ENCODE peak calls at places on chromosomes 5 and 9, in four cellular contexts. U is K562, K is GM12878, V is HepG2. P is an unnamed sample.

GRCh38 chr5:95907740-95908706 is 53.6 kb downstream of the ELL2 start:
- DNase-seq in U (no peak), K (no peak), V (no peak), P (no peak)

GRCh38 chr9:37529111-37529510 is 43.4 kb downstream of the POLR1E start:
- DNase-seq in U (no peak), K (peak; percentile 40), V (no peak), P (no peak)

GRCh38 chr5:125326114-125326513 is 579.7 kb upstream of the ZNF608 start:
- DNase-seq in U (no peak), K (no peak), V (no peak), P (peak; percentile 47)

GRCh38 chr5:173328896-173329369 is 719 bp upstream of the STC2 start:
- DNase-seq in U (no peak), K (no peak), V (peak; percentile 64), P (no peak)

GRCh38 chr5:75324791-75325190 is 12.2 kb upstream of the HMGCR start:
- DNase-seq in U (no peak), K (no peak), V (no peak), P (no peak)

GRCh38 chr5:76544268-76544926 is 78.8 kb downstream of the F2RL2 start:
- DNase-seq in U (peak; percentile 40), K (peak; percentile 25), V (peak; percentile 70), P (peak; percentile 69)

GRCh38 chr9:35112257-35113020 is 3.2 kb downstream of the ATOSB start:
- DNase-seq in U (no peak), K (no peak), V (no peak), P (no peak)

GRCh38 chr5:111063709-111064322 is 7.7 kb upstream of the TSLP start:
- DNase-seq in U (no peak), K (no peak), V (peak; percentile 31), P (peak; percentile 31)

GRCh38 chr9:136117291-136118060 is 1.2 kb downstream of the TMEM250 start:
- DNase-seq in U (no peak), K (no peak), V (peak; percentile 61), P (peak; percentile 59)

GRCh38 chr5:131167615-131168014 is 2.6 kb upstream of the HINT1 start:
- DNase-seq in U (no peak), K (no peak), V (no peak), P (no peak)

GRCh38 chr5:116861097-116861496 is 286.5 kb upstream of the SEMA6A start:
- DNase-seq in U (no peak), K (no peak), V (no peak), P (no peak)

GRCh38 chr5:138212828-138213160 is 329 bp downstream of the CDC23 start:
- DNase-seq in U (peak; percentile 46), K (no peak), V (no peak), P (no peak)

GRCh38 chr5:153952893-153953292 is 85.8 kb downstream of the FAM114A2 start:
- DNase-seq in U (no peak), K (no peak), V (no peak), P (no peak)

GRCh38 chr9:36865731-36866635 is 168.1 kb downstream of the PAX5 start:
- DNase-seq in U (no peak), K (no peak), V (no peak), P (no peak)

GRCh38 chr5:107512029-107512428 is 158.7 kb downstream of the EFNA5 start:
- DNase-seq in U (no peak), K (no peak), V (no peak), P (no peak)

GRCh38 chr9:22447607-22448305 is 1.1 kb downstream of the DMRTA1 start:
- DNase-seq in U (no peak), K (no peak), V (no peak), P (no peak)

GRCh38 chr9:1231998-1232919 is 182.1 kb downstream of the DMRT2 start:
- DNase-seq in U (no peak), K (no peak), V (peak; percentile 84), P (no peak)

GRCh38 chr5:137900925-137901817 is 11.9 kb downstream of the PKD2L2 start:
- DNase-seq in U (no peak), K (no peak), V (peak; percentile 80), P (no peak)

GRCh38 chr5:74424162-74424868 is 216.2 kb downstream of the ENC1 start:
- DNase-seq in U (no peak), K (no peak), V (peak; percentile 75), P (no peak)

GRCh38 chr5:68440666-68441065 is 225.1 kb downstream of the PIK3R1 start:
- DNase-seq in U (no peak), K (no peak), V (no peak), P (no peak)

GRCh38 chr5:90873033-90873517 is 314.5 kb downstream of the ADGRV1 start:
- DNase-seq in U (no peak), K (no peak), V (no peak), P (no peak)

GRCh38 chr9:82418334-82418733 is 429.8 kb downstream of the SPATA31D1 start:
- DNase-seq in U (no peak), K (no peak), V (no peak), P (no peak)

GRCh38 chr5:32865475-32865874 is 154.4 kb downstream of the NPR3 start:
- DNase-seq in U (no peak), K (no peak), V (no peak), P (no peak)

GRCh38 chr5:129963359-129963758 is 59.1 kb downstream of the CHSY3 start:
- DNase-seq in U (no peak), K (no peak), V (no peak), P (no peak)

GRCh38 chr9:82168585-82168984 is 180.0 kb downstream of the SPATA31D1 start:
- DNase-seq in U (no peak), K (no peak), V (no peak), P (no peak)

GRCh38 chr5:126065061-126065460 is 358.1 kb upstream of the GRAMD2B start:
- DNase-seq in U (no peak), K (no peak), V (no peak), P (no peak)

GRCh38 chr5:165630211-165630866 is 2124.9 kb downstream of the MAT2B start:
- DNase-seq in U (peak; percentile 32), K (peak; percentile 2), V (peak; percentile 46), P (peak; percentile 69)

GRCh38 chr9:7785813-7786212 is 13.8 kb downstream of the DMAC1 start:
- DNase-seq in U (no peak), K (no peak), V (no peak), P (no peak)

GRCh38 chr5:77935516-77936364 is 159.6 kb upstream of the TBCA start:
- DNase-seq in U (no peak), K (peak; percentile 44), V (no peak), P (no peak)

GRCh38 chr9:105625088-105625487 is 37.2 kb upstream of the TAL2 start:
- DNase-seq in U (no peak), K (no peak), V (no peak), P (no peak)

GRCh38 chr9:110782701-110783100 is 114.1 kb downstream of the MUSK start:
- DNase-seq in U (no peak), K (no peak), V (no peak), P (no peak)

GRCh38 chr5:112479418-112479817 is 60.3 kb upstream of the EPB41L4A start:
- DNase-seq in U (no peak), K (no peak), V (no peak), P (no peak)

DNA sequence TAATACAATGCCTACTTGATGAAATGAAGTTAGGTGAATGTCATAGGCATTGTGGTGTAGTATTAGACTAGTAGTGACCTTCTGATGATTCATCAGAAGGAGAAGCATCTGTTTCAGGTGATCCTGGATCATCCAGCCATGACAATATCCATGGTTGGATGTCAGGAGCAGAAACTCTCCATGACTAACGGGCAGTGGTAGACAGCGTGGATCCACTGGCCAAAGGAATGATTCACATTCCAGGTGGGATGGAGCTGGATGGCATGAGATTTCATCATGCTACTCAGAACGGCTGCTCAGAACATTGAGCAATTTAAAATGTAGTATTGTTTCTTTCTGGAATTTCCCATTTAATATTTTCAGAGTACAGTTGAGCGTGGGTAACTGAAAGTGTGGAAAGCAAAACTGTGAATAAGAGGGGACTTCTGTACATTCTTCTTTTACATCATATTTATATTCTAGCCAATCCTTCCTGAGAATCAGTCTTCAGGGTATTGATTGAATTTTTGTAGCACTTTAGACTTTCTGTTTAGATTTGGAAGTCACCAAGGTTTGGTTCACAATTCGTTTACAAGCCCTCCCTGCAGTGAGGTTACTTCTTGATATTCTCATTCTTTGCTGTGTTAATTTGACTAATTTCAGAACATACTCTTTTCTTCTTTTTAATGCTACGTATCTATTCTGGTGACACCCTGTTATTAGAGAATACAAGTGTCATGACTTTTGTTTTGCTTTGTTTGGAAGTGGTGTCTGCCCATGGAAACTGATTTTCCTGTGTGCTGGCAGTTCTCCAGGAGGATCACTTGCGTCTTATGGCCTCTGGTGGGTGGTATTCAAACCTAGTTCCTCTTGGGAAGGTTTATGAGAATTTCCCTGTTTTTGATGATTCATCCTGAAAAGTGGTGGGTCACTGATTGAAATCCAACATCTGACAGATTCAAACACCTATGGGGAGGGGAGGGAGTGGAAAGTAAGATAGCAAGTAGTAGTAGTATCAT is 12.2 kb upstream of the CLINT1 start:
- DNase-seq in U (peak; percentile 13), K (no peak), V (peak; percentile 20), P (no peak)
- TF ChIP-seq NFIC in U (peak; percentile 63), K (peak; percentile 71), V (no peak), P (no peak)

DNA sequence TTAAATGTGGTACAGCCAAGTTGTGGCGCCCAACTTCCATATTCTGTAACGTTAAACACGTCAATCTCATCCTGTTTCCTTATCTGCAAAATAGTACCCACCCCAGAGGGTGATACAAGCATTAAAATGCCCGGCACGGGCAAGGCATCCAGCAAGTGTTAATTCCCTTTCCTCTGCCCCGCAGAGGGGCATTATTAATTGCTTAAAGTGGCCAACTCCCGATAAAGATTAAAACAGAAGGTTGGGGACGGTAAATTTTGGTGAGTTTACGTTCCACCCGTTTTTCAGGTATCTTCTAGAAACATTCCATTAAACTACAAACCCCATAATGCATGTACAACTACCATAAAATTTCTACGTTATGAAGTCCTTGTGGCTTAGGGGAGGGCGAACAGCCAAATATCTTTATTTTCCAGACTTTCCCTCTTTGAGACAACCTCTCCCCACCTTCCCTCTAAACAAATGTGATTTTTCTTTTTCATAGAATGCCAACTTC is 1.3 kb upstream of the GPBP1 start:
- DNase-seq in U (peak; percentile 23), K (no peak), V (no peak), P (peak; percentile 43)
- TF ChIP-seq NFIC in U (no peak), K (no peak), V (no peak), P (no peak)

DNA sequence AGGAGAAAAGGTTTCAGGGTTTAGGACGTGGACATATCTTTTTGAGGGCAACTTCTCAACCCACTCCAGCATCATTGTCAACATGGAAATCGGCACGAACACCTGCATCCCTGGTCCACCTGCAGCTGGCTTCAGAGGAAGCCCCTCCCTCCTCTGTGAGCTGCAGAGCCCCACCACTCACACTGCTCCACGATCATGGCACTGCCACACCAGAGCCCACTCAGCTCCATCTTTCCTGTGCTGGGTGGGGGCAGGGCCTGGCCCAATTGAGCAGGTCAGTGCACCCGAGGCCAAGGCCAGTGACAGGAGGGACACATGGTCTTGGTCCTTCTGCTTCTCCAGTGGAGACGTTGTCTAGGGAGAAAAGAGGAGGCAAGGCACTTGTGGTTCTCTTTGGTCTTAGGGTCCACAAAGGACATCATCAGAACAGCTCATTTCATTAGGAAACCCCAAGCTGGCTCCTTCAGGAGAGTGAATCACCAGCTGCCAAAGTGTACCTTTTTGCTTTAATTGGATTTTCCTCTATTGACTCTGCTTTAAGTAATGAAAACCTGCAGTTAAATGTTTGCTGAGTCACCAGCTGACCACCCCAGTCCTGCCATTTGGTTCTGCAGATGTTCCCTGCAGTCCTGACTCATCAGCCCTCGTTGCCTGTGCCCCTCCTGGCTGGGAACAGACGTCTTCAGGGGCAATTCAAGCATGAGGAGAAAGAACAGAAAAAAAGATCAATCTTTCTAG is 56.2 kb downstream of the UBE2QL1 start:
- DNase-seq in U (no peak), K (no peak), V (no peak), P (no peak)
- TF ChIP-seq NFIC in U (no peak), K (no peak), V (no peak), P (no peak)

GRCh38 chr9:27292646-27293045 is 4.3 kb downstream of the EQTN start:
- DNase-seq in U (no peak), K (no peak), V (no peak), P (peak; percentile 37)
- TF ChIP-seq NFIC in U (no peak), K (no peak), V (no peak), P (peak; percentile 36)

P was measured in SK-N-SH.